ENCODE peak calls at places on chromosomes 4 and X, in ten cellular contexts. K, X, G, I, B, E, U, D, Y and N are unnamed samples.

GRCh38 chrX:96763608-96764007 is 79.0 kb downstream of the DIAPH2 start:
- DNase-seq in G (no peak), K (no peak), U (no peak), X (no peak), I (no peak), E (no peak), Y (no peak), B (no peak), D (no peak), N (no peak)

GRCh38 chr4:54930226-54930625 is 195.2 kb downstream of the KDR start:
- DNase-seq in G (no peak), Y (no peak), D (no peak), K (no peak), E (no peak), I (peak), B (peak), X (no peak), U (no peak), N (peak)

GRCh38 chr4:36841583-36842326 is 402.8 kb upstream of the NWD2 start:
- DNase-seq in K (no peak), Y (no peak), X (peak), I (peak), G (no peak), E (peak), D (no peak), B (no peak), U (no peak), N (no peak)

GRCh38 chr4:37429906-37430305 is 185.4 kb downstream of the NWD2 start:
- DNase-seq in B (no peak), X (no peak), E (no peak), D (no peak), U (no peak), Y (no peak), K (no peak), I (no peak), G (no peak), N (no peak)

GRCh38 chr4:160848901-160849735 is 1314.7 kb downstream of the FSTL5 start:
- DNase-seq in Y (no peak), B (no peak), G (no peak), K (no peak), I (peak), D (no peak), E (no peak), U (no peak), X (no peak), N (no peak)

GRCh38 chr4:148112231-148112982 is 329.8 kb downstream of the NR3C2 start:
- DNase-seq in U (no peak), Y (no peak), B (peak), K (no peak), D (no peak), I (peak), X (no peak), G (no peak), E (no peak), N (peak)

GRCh38 chr4:173181769-173182374 is 13.3 kb downstream of the GALNT7 start:
- DNase-seq in E (no peak), D (no peak), K (no peak), B (peak), I (peak), G (no peak), X (peak), Y (no peak), U (peak), N (peak)

GRCh38 chr4:17027495-17027894 is 129.1 kb upstream of the LDB2 start:
- DNase-seq in Y (no peak), B (peak), U (no peak), K (no peak), E (no peak), I (peak), X (no peak), G (no peak), D (no peak), N (peak)

GRCh38 chr4:5051210-5051691 is at the start of gene STK32B:
- DNase-seq in E (peak), K (peak), G (peak), Y (no peak), I (peak), D (peak), X (peak), B (peak), U (no peak), N (peak)

GRCh38 chrX:23888887-23889501 is 18.7 kb downstream of the APOO start:
- DNase-seq in U (no peak), E (no peak), Y (no peak), D (no peak), K (no peak), B (no peak), G (no peak), I (no peak), X (no peak), N (peak)

GRCh38 chr4:67566335-67566734 is 7.8 kb downstream of the STAP1 start:
- DNase-seq in E (no peak), D (no peak), K (no peak), G (no peak), X (no peak), U (no peak), I (no peak), Y (no peak), B (no peak), N (no peak)

GRCh38 chrX:46903458-46904242 is 8.6 kb upstream of the JADE3 start:
- DNase-seq in B (peak), U (peak), I (peak), X (peak), Y (peak), D (peak), K (peak), E (peak), G (peak), N (peak)

GRCh38 chr4:82721819-82722423 is 76.7 kb downstream of the SCD5 start:
- DNase-seq in I (peak), X (peak), G (no peak), D (no peak), Y (no peak), B (no peak), E (peak), K (no peak), U (no peak), N (peak)
- TF ChIP-seq CTCF in I (peak), X (peak), G (peak), D (no peak), Y (no peak), B (peak), E (peak), K (peak), U (peak), N (peak)

GRCh38 chr4:40627540-40627939 is 2.1 kb downstream of the RBM47 start:
- DNase-seq in Y (no peak), I (no peak), D (no peak), K (no peak), G (no peak), E (no peak), B (no peak), X (no peak), U (no peak), N (no peak)

GRCh38 chr4:40628888-40629287 is 776 bp downstream of the RBM47 start:
- DNase-seq in X (no peak), D (no peak), K (no peak), B (no peak), E (no peak), Y (no peak), G (no peak), I (no peak), U (peak), N (no peak)

GRCh38 chr4:40630335-40631021 is 814 bp upstream of the RBM47 start:
- DNase-seq in X (peak), U (peak), B (no peak), K (no peak), E (peak), G (no peak), Y (peak), D (peak), I (no peak), N (no peak)

GRCh38 chr4:40626183-40626990 is 3.3 kb downstream of the RBM47 start:
- DNase-seq in E (no peak), X (no peak), I (peak), Y (peak), G (no peak), B (no peak), D (no peak), K (no peak), U (peak), N (peak)

DNA sequence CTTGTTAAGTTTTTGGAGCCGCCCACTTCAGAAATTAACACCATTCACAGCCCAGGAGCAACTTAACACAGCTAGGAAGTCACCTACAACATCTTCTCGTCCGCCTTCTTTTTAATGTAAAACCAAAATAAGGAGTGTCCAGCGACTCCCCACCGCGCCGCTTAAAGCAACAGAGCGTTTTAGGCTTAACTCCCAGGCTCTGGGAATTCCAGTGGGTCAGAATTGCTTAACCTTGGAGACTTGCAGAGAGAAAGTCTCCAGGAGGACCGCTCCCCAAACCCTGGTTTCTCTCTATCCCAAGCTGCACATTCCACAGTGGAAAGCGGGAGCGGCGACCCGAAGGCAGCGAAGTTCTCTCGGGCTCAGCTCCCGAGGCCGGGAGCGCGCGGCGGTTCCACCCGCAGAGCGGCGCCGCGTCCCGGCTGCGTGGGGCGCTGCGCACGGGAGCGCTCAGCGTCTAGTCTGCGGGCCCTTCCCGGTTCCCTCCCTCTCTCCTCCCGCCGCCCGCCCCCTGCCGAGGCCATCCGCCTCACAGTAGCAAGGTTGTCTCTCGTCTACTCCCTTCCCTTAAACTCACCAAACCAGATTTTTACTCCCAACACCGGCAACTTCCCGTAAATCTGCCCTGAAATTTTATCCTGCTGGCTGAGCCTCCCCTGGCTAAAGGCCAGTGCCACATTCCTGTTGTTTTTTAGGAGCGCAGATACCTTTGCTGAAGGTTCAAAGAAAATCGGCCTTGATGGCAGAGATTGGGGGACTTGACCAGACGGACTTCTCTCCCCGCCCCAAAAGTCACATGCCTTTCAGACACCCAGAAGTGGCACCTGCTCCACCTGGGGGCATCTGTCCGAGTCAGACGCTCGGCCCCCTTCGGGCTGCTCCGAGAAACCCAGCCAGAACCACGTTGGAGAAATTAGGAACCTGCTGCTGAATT is at the start of gene RBM47:
- DNase-seq in X (peak), E (peak), Y (peak), G (peak), B (no peak), I (peak), K (no peak), U (peak), D (peak), N (peak)
- TF ChIP-seq CTCF in X (no peak), E (no peak), Y (peak), G (peak), B (no peak), I (peak), K (no peak), U (no peak), D (no peak), N (peak)

GRCh38 chrX:12497832-12498591 is 293.2 kb upstream of the PRPS2 start:
- DNase-seq in D (peak), Y (no peak), G (peak), E (peak), X (peak), I (no peak), U (no peak), K (peak), B (no peak), N (no peak)
- TF ChIP-seq CTCF in D (peak), Y (no peak), G (peak), E (peak), X (peak), I (no peak), U (peak), K (peak), B (peak), N (peak)

DNA sequence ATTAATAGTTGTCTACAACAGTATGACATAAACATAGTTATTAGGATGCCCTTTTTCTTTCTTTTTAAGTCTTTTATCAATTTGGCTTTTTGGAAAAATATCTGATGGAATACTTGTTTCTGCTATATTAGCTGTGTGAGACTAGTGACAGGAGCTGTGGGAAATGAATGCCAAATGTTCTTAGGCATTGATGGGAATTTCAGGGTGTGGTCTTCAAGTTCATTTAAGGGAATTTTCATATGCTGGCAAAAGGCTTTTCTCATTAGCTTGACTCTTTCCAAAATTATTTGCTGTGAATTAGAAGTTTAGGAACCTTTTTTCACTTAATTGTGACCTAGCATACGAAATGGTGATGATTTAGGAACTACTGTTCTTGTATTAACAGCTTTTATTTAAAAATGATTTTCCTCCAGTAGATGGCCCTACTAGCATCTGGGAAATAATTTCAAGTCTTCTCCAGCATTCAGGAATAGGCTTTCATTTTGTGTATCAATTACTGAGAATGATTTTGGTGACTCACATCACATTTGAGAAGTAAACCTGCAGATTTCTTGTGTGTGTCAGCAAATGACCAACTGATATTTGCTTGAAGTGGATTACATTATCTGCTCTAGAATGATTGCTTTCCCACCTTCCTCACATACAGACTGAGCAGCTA is 70.9 kb downstream of the HTT start:
- DNase-seq in G (no peak), I (peak), E (no peak), Y (no peak), K (no peak), D (no peak), X (no peak), B (no peak), U (no peak), N (peak)
- TF ChIP-seq CTCF in G (peak), I (peak), E (no peak), Y (no peak), K (no peak), D (no peak), X (no peak), B (peak), U (no peak), N (peak)

DNA sequence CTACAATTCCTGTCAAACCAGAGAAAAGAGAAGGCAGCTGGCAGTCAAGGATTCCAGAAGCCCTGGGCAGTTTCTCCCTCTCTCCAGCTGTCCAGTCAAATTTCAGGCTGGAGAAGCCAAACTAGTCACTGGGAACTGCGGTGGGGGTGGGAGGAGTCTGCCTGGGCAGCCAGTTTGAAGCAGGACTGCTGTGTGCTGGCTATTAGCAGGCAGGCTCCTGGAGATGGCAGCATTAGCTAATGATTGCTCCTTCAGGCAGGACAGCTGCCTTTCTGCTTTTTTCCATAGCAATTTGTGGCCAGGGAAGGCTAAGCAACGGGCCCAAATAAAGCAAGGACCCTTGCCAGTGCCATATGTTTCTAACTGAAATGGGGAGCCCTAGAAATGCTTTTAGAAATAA is 44.7 kb upstream of the FGF13 start:
- DNase-seq in D (peak), X (no peak), G (peak), E (no peak), B (no peak), Y (no peak), K (no peak), I (peak), U (no peak), N (no peak)
- TF ChIP-seq CTCF in D (no peak), X (no peak), G (peak), E (no peak), B (peak), Y (no peak), K (no peak), I (no peak), U (peak), N (no peak)

GRCh38 chrX:3244955-3245354 is 101.5 kb downstream of the MXRA5 start:
- DNase-seq in Y (no peak), E (no peak), K (no peak), U (no peak), D (no peak), I (no peak), B (no peak), G (no peak), X (no peak), N (no peak)
- TF ChIP-seq CTCF in Y (no peak), E (no peak), K (no peak), U (no peak), D (no peak), I (peak), B (peak), G (no peak), X (no peak), N (peak)